ENCODE peak calls at places on chromosomes 7 and 10, in ten cellular contexts. V, C, N, X, O, R, Y, Q, L and F are unnamed samples.

GRCh38 chr10:47161465-47161864 is 138.5 kb upstream of the GDF10 start:
- DNase-seq in V (no peak), C (no peak), N (no peak), X (no peak), O (no peak), R (no peak), Y (no peak), Q (no peak), L (no peak), F (no peak)

GRCh38 chr7:2199956-2200583 is 32.7 kb downstream of the MAD1L1 start:
- DNase-seq in V (no peak), C (no peak), N (no peak), X (no peak), O (no peak), R (no peak), Y (no peak), Q (no peak), L (no peak), F (no peak)

GRCh38 chr10:8173243-8173865 is 118.9 kb downstream of the GATA3 start:
- DNase-seq in V (no peak), C (no peak), N (no peak), X (no peak), O (no peak), R (no peak), Y (no peak), Q (no peak), L (no peak), F (no peak)

GRCh38 chr10:101848894-101849351 is 5.3 kb upstream of the KCNIP2 start:
- DNase-seq in V (no peak), C (no peak), N (no peak), X (no peak), O (no peak), R (no peak), Y (no peak), Q (no peak), L (no peak), F (no peak)

GRCh38 chr7:132622081-132622480 is 45.8 kb upstream of the PLXNA4 start:
- DNase-seq in V (no peak), C (no peak), N (no peak), X (no peak), O (no peak), R (no peak), Y (no peak), Q (no peak), L (no peak), F (no peak)

GRCh38 chr10:55398463-55398862 is 597.4 kb upstream of the PCDH15 start:
- DNase-seq in V (no peak), C (no peak), N (no peak), X (no peak), O (no peak), R (no peak), Y (no peak), Q (no peak), L (no peak), F (no peak)

GRCh38 chr7:128913856-128914565 is 3.5 kb upstream of the KCP start:
- DNase-seq in V (no peak), C (no peak), N (no peak), X (no peak), O (no peak), R (no peak), Y (no peak), Q (no peak), L (no peak), F (no peak)

GRCh38 chr7:69643708-69644445 is 45.6 kb downstream of the AUTS2 start:
- DNase-seq in V (no peak), C (no peak), N (no peak), X (no peak), O (no peak), R (no peak), Y (no peak), Q (no peak), L (no peak), F (no peak)

GRCh38 chr7:42154168-42154567 is 82.8 kb downstream of the GLI3 start:
- DNase-seq in V (no peak), C (no peak), N (no peak), X (no peak), O (no peak), R (no peak), Y (no peak), Q (no peak), L (no peak), F (no peak)

GRCh38 chr7:128672927-128673517 is 930 bp downstream of the GARIN1A start:
- DNase-seq in V (no peak), C (no peak), N (no peak), X (peak), O (no peak), R (no peak), Y (peak), Q (no peak), L (no peak), F (no peak)

GRCh38 chr7:120554960-120555571 is 282.1 kb downstream of the KCND2 start:
- DNase-seq in V (peak), C (peak), N (peak), X (no peak), O (peak), R (no peak), Y (peak), Q (no peak), L (no peak), F (no peak)

GRCh38 chr10:93496322-93497041 is at the start of gene CEP55:
- DNase-seq in V (peak), C (peak), N (peak), X (peak), O (peak), R (peak), Y (peak), Q (peak), L (peak), F (peak)

GRCh38 chr7:143256932-143257331 is 6.3 kb upstream of the GSTK1 start:
- DNase-seq in V (no peak), C (no peak), N (no peak), X (no peak), O (no peak), R (no peak), Y (no peak), Q (no peak), L (no peak), F (no peak)

GRCh38 chr10:48509974-48510692 is 94.7 kb downstream of the ARHGAP22 start:
- DNase-seq in V (no peak), C (no peak), N (no peak), X (no peak), O (peak), R (no peak), Y (no peak), Q (no peak), L (no peak), F (no peak)